ENCODE peak calls at places on chromosome 13, in five cellular contexts. P is neural progenitor cell, U is PC-3, N is K562, R is neuronal stem cell. L is an unnamed sample.

GRCh38 chr13:49497272-49497671 is 1.5 kb downstream of the PHF11 start:
- DNase-seq in P (no peak), U (no peak), N (no peak), R (no peak), L (no peak)

GRCh38 chr13:48121733-48122132 is 26.8 kb upstream of the MED4 start:
- DNase-seq in P (no peak), U (no peak), N (no peak), R (no peak), L (no peak)

GRCh38 chr13:96091164-96091931 is 1.4 kb downstream of the HS6ST3 start:
- DNase-seq in P (peak; percentile 59), U (no peak), N (no peak), R (peak; percentile 20), L (no peak)

GRCh38 chr13:51524846-51525566 is 59.3 kb upstream of the WDFY2 start:
- DNase-seq in P (no peak), U (no peak), N (no peak), R (no peak), L (no peak)

GRCh38 chr13:79662882-79663281 is 181.9 kb downstream of the NDFIP2 start:
- DNase-seq in P (no peak), U (peak; percentile 19), N (no peak), R (no peak), L (no peak)

GRCh38 chr13:90968510-90968909 is 379.0 kb upstream of the MIR17HG start:
- DNase-seq in P (peak; percentile 65), U (peak; percentile 65), N (no peak), R (peak; percentile 5), L (no peak)

GRCh38 chr13:49904729-49905456 is 31.2 kb downstream of the SPRYD7 start:
- DNase-seq in P (no peak), U (no peak), N (no peak), R (no peak), L (no peak)

GRCh38 chr13:101150998-101151397 is 265.3 kb downstream of the NALCN start:
- DNase-seq in P (peak; percentile 45), U (no peak), N (no peak), R (no peak), L (no peak)

DNA sequence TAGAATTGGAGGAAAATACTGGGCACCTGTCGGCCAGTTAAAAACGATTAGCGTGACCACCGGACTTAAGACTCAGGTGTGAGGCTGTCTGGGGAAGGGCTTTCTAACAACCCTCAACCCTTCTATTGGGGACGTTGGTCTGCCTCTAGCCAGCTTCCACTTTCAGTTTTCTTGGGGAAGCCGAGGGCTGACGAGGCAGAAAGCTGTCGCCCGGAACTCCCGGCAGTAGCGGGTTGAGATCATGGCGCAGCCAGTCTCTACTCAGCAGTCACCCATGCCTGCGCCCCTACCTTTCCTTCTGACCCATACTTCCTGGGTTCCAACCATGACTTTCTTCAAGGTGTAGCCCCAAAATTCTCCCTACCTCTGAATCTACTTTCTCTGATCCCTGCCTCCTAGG is 1424.1 kb downstream of the SLITRK1 start:
- DNase-seq in P (no peak), U (no peak), N (no peak), R (no peak), L (no peak)
- H3K4me2 ChIP-seq in P (no peak overlapping the region), U (no peak overlapping the region), N (no peak overlapping the region), R (no peak overlapping the region), L (no peak overlapping the region)

GRCh38 chr13:40124648-40125045 is 469.2 kb downstream of the COG6 start:
- DNase-seq in P (no peak), U (no peak), N (no peak), R (no peak), L (no peak)
- H3K9ac ChIP-seq in P (no peak overlapping the region), U (no peak overlapping the region), N (no peak overlapping the region), R (no peak overlapping the region), L (no peak overlapping the region)

GRCh38 chr13:109157275-109157674 is 527.9 kb downstream of the MYO16 start:
- DNase-seq in P (peak; percentile 21), U (no peak), N (no peak), R (no peak), L (no peak)

GRCh38 chr13:109160887-109161669 is 531.7 kb downstream of the MYO16 start:
- DNase-seq in P (no peak), U (peak; percentile 44), N (no peak), R (no peak), L (no peak)

GRCh38 chr13:109158383-109158782 is 529.0 kb downstream of the MYO16 start:
- DNase-seq in P (no peak), U (peak; percentile 69), N (no peak), R (no peak), L (no peak)

GRCh38 chr13:109160357-109160756 is 530.9 kb downstream of the MYO16 start:
- DNase-seq in P (no peak), U (peak; percentile 50), N (no peak), R (no peak), L (no peak)

GRCh38 chr13:109159650-109160309 is 530.4 kb downstream of the MYO16 start:
- DNase-seq in P (no peak), U (no peak), N (no peak), R (no peak), L (no peak)
- H3K4me2 ChIP-seq in P (no peak overlapping the region), U (no peak overlapping the region), N (no peak overlapping the region), R (no peak overlapping the region), L (no peak overlapping the region)

GRCh38 chr13:93249918-93250306 is 23.3 kb downstream of the GPC6 start:
- DNase-seq in P (no peak), U (no peak), N (no peak), R (no peak), L (no peak)
- H3K9ac ChIP-seq in P (no peak overlapping the region), U (peak overlapping the region; percentile 46), N (no peak overlapping the region), R (no peak overlapping the region), L (no peak overlapping the region)

GRCh38 chr13:110907301-110907700 is 7.6 kb downstream of the ANKRD10 start:
- DNase-seq in P (no peak), U (no peak), N (no peak), R (no peak), L (no peak)
- H3K4me2 ChIP-seq in P (no peak overlapping the region), U (peak overlapping the region; percentile 76), N (no peak overlapping the region), R (no peak overlapping the region), L (peak overlapping the region; percentile 11)

GRCh38 chr13:83883061-83883523 is 818 bp upstream of the SLITRK1 start:
- DNase-seq in P (peak; percentile 58), U (no peak), N (no peak), R (no peak), L (no peak)
- H3K9ac ChIP-seq in P (no peak overlapping the region), U (no peak overlapping the region), N (no peak overlapping the region), R (no peak overlapping the region), L (no peak overlapping the region)